ENCODE peak calls at places on chromosome 22, in five cellular contexts. G is kidney, P is colonic mucosa, S is neural progenitor cell, I is ovary. X is an unnamed sample. For H3K4me1, the result is how much of the 10 kb centered on the place peaks cover.

GRCh38 chr22:24584871-24585411 is 7.9 kb downstream of the LRRC75B start:
- DNase-seq in G (peak), P (no peak), I (no peak), S (no peak), X (no peak)

GRCh38 chr22:20956258-20957117 is 10.6 kb upstream of the AIFM3 start:
- DNase-seq in S (peak), P (peak), G (no peak), I (no peak), X (peak)

GRCh38 chr22:17368727-17369552 is at the start of gene CECR2:
- DNase-seq in S (peak), I (peak), G (peak), P (peak), X (peak)

GRCh38 chr22:49362393-49362792 is 465.3 kb downstream of the BRD1 start:
- DNase-seq in P (peak), G (no peak), S (no peak), I (no peak), X (no peak)

GRCh38 chr22:47279337-47279736 is 516.9 kb downstream of the TBC1D22A start:
- DNase-seq in S (no peak), I (no peak), P (no peak), G (peak), X (peak)

GRCh38 chr22:40660725-40661124 is 18.6 kb upstream of the MCHR1 start:
- DNase-seq in G (no peak), I (no peak), P (no peak), S (no peak), X (no peak)

GRCh38 chr22:35008213-35008612 is 57.7 kb upstream of the ISX start:
- DNase-seq in I (no peak), P (no peak), G (no peak), S (no peak), X (no peak)

GRCh38 chr22:31083923-31084810 is 3.0 kb downstream of the SMTN start:
- DNase-seq in I (peak), S (no peak), P (peak), G (no peak), X (no peak)

GRCh38 chr22:23098230-23098705 is 27.9 kb downstream of the GNAZ start:
- DNase-seq in G (no peak), I (peak), P (no peak), S (no peak), X (no peak)

GRCh38 chr22:30906411-30906810 is 62.2 kb downstream of the MORC2 start:
- DNase-seq in G (no peak), I (no peak), P (no peak), S (no peak), X (no peak)

GRCh38 chr22:46824348-46824909 is 62.0 kb downstream of the TBC1D22A start:
- DNase-seq in P (no peak), I (no peak), S (no peak), G (peak), X (no peak)

GRCh38 chr22:31995807-31996206 is 47.3 kb upstream of the SLC5A1 start:
- DNase-seq in P (no peak), G (no peak), S (no peak), I (no peak), X (no peak)

GRCh38 chr22:48842976-48843375 is 984.7 kb downstream of the BRD1 start:
- DNase-seq in G (peak), I (no peak), P (no peak), S (no peak), X (no peak)

GRCh38 chr22:20244744-20245576 is 23.2 kb downstream of the RTN4R start:
- DNase-seq in I (no peak), G (no peak), S (peak), P (no peak), X (no peak)

GRCh38 chr22:36225333-36225922 is 13.9 kb downstream of the APOL2 start:
- DNase-seq in G (no peak), S (no peak), P (no peak), I (no peak), X (no peak)
- H3K4me3 ChIP-seq in G (no peak), S (no peak), P (no peak), I (no peak), X (no peak)

GRCh38 chr22:19106886-19107729 is 15.1 kb downstream of the DGCR2 start:
- DNase-seq in P (no peak), G (no peak), I (no peak), S (no peak), X (no peak)
- H3K4me1 ChIP-seq in P (under half), G (under half), I (under half), S (under half), X (under half)

DNA sequence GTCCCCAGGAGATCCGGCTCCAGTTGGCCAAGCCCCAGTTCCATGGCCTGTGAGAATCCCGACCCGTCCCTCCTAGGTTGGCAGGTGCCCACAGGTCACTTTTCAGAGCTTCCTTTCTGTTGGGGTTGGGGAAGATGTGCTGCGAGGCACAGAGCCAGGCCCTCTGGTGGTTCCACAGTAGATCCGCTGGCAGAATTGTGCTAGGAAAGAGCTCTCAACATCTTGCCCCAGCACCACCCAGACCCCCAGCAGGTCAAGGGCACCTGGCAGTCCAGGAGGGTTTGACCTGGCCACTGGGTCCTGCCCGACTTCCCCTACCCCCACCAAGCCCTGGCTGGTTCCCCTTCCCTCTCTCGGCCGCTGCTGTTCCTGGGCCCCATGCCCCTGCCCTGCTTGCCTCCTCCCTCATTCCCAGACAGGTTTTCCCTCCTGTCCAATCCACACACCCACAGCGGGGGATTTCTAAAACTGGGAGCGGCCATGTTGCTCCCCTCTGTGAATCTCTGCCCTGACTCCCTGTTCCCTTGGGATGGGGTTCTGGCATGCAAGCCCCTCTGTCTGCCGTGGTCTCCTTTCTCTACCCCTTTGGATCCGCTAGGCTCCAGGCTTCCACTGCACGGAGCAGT is 26.2 kb upstream of the GCAT start:
- DNase-seq in S (peak), P (no peak), G (peak), I (peak), X (no peak)
- TF ChIP-seq CTCF in S (peak), P (no peak), G (no peak), I (no peak), X (no peak)

GRCh38 chr22:50463188-50463900 is 11.5 kb downstream of the SBF1 start:
- DNase-seq in S (no peak), P (no peak), G (no peak), I (no peak), X (no peak)

GRCh38 chr22:50460942-50461341 is 13.9 kb downstream of the SBF1 start:
- DNase-seq in S (no peak), G (no peak), I (no peak), P (peak), X (peak)

GRCh38 chr22:50461536-50461935 is 13.3 kb downstream of the SBF1 start:
- DNase-seq in P (no peak), S (no peak), I (no peak), G (no peak), X (no peak)

GRCh38 chr22:50464451-50464850 is 10.4 kb downstream of the SBF1 start:
- DNase-seq in P (no peak), G (no peak), I (no peak), S (no peak), X (no peak)

GRCh38 chr22:50461979-50462540 is 12.8 kb downstream of the SBF1 start:
- DNase-seq in G (no peak), I (no peak), S (no peak), P (no peak), X (no peak)
- H3K4me3 ChIP-seq in G (no peak), I (no peak), S (no peak), P (no peak), X (no peak)

DNA sequence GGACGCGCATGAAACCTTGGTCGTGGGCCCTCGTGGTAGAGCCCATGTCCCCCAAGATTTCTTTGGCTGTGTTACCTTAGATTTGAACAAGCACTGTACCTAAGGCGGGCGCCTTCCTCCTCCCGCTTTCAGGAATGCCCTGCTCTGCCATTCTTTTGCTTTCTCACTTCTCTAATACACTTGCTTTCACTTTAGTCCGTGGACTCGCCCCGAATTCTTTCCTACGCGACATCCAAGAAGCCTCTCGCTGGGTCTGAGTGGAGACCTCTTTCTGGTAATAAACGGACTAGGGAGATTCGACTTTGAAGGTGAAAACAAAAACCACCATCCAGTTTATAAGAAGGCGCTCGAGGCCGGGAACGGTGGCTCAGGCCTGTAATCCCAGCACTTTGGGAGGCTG is 1.2 kb upstream of the NUP50 start:
- DNase-seq in P (peak), S (peak), I (no peak), G (no peak), X (peak)
- H3K4me1 ChIP-seq in P (under half), S (under half), I (under half), G (under half), X (under half)

GRCh38 chr22:29150701-29151100 is 55.0 kb upstream of the EMID1 start:
- DNase-seq in S (no peak), I (peak), P (no peak), G (peak), X (peak)
- TF ChIP-seq CTCF in S (no peak), I (no peak), P (no peak), G (no peak), X (no peak)

GRCh38 chr22:39122772-39123470 is 25.9 kb downstream of the APOBEC3H start:
- DNase-seq in G (no peak), S (no peak), I (no peak), P (no peak), X (no peak)

GRCh38 chr22:39120983-39121382 is 23.9 kb downstream of the APOBEC3H start:
- DNase-seq in G (no peak), I (no peak), P (no peak), S (no peak), X (no peak)

GRCh38 chr22:39128508-39128907 is 24.0 kb downstream of the CBX7 start:
- DNase-seq in I (no peak), G (no peak), S (no peak), P (no peak), X (peak)

GRCh38 chr22:39125622-39126021 is 26.9 kb downstream of the CBX7 start:
- DNase-seq in P (no peak), G (no peak), S (no peak), I (no peak), X (no peak)

GRCh38 chr22:39123811-39124668 is 27.0 kb downstream of the APOBEC3H start:
- DNase-seq in P (no peak), I (no peak), G (no peak), S (peak), X (no peak)
- H3K4me3 ChIP-seq in P (no peak), I (no peak), G (no peak), S (no peak), X (no peak)

GRCh38 chr22:26615830-26616435 is 1.9 kb downstream of the CRYBB1 start:
- DNase-seq in S (no peak), G (no peak), P (no peak), I (no peak), X (no peak)
- H3K4me1 ChIP-seq in S (under half), G (under half), P (under half), I (under half), X (under half)

DNA sequence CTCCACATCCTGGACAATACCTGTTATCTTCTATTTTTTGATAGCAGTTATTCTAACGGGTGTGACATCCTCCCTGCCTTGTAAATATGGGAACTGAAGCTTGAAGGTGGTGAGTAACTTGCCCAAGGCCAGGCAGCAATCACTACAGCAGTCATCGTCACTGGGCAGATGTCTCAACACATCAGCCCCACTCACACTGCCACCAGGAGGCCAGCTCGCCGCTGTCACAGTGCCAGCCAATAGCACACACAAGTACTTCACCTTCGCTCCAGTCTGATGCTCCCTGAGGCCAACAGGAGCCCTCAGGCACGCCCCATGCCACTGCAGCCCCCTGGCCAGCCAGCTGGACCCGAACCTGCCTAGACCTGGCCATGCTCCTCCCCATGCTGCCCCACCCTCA is 4.9 kb upstream of the TTLL1 start:
- DNase-seq in G (no peak), I (no peak), P (peak), S (no peak), X (peak)
- TF ChIP-seq CTCF in G (no peak), I (no peak), P (no peak), S (no peak), X (no peak)

GRCh38 chr22:42648017-42648367 is 1.2 kb downstream of the CYB5R3 start:
- DNase-seq in G (no peak), S (no peak), I (no peak), P (no peak), X (no peak)
- H3K4me3 ChIP-seq in G (peak), S (peak), I (peak), P (peak), X (no peak)